ENCODE peak calls at places on chromosomes 16 and 17, in ten cellular contexts. One of them, this sample, is unnamed.

GRCh38 chr17:13601776-13602551 is at the start of gene HS3ST3A1:
- DNase-seq in hippocampal formation: no peak
- DNase-seq in EH: peak
- DNase-seq in GM23248: peak
- DNase-seq in NCI-H187 treated with DMSO at 0.1 percent for 48 hours: no peak
- DNase-seq in GM12891: peak
- DNase-seq in activated CD8-positive, alpha-beta T cell treated with anti-CD3 and anti-CD28 coated beads, Interleukin-2, amount 10 ng/mL, durations not matched to agents 7 days and 5 days: peak
- DNase-seq in foreskin melanocyte: no peak
- DNase-seq in EL: peak
- DNase-seq in AG04450: peak
- DNase-seq in this sample: peak

GRCh38 chr16:8847623-8848022 is 21.2 kb downstream of the CARHSP1 start:
- DNase-seq in hippocampal formation: no peak
- DNase-seq in EH: no peak
- DNase-seq in GM23248: no peak
- DNase-seq in NCI-H187 treated with DMSO at 0.1 percent for 48 hours: no peak
- DNase-seq in GM12891: no peak
- DNase-seq in activated CD8-positive, alpha-beta T cell treated with anti-CD3 and anti-CD28 coated beads, Interleukin-2, amount 10 ng/mL, durations not matched to agents 7 days and 5 days: no peak
- DNase-seq in foreskin melanocyte: no peak
- DNase-seq in EL: no peak
- DNase-seq in AG04450: no peak
- DNase-seq in this sample: no peak

GRCh38 chr16:81585785-81586184 is 141.2 kb downstream of the CMIP start:
- DNase-seq in hippocampal formation: no peak
- DNase-seq in EH: no peak
- DNase-seq in GM23248: no peak
- DNase-seq in NCI-H187 treated with DMSO at 0.1 percent for 48 hours: no peak
- DNase-seq in GM12891: no peak
- DNase-seq in activated CD8-positive, alpha-beta T cell treated with anti-CD3 and anti-CD28 coated beads, Interleukin-2, amount 10 ng/mL, durations not matched to agents 7 days and 5 days: no peak
- DNase-seq in foreskin melanocyte: no peak
- DNase-seq in EL: no peak
- DNase-seq in AG04450: no peak
- DNase-seq in this sample: no peak

GRCh38 chr17:29560306-29560705 is 6.5 kb downstream of the ABHD15 start:
- DNase-seq in hippocampal formation: peak
- DNase-seq in EH: no peak
- DNase-seq in GM23248: no peak
- DNase-seq in NCI-H187 treated with DMSO at 0.1 percent for 48 hours: no peak
- DNase-seq in GM12891: no peak
- DNase-seq in activated CD8-positive, alpha-beta T cell treated with anti-CD3 and anti-CD28 coated beads, Interleukin-2, amount 10 ng/mL, durations not matched to agents 7 days and 5 days: no peak
- DNase-seq in foreskin melanocyte: no peak
- DNase-seq in EL: no peak
- DNase-seq in AG04450: no peak
- DNase-seq in this sample: no peak

GRCh38 chr17:21161498-21162393 is 35.0 kb downstream of the DHRS7B start:
- DNase-seq in hippocampal formation: no peak
- DNase-seq in EH: peak
- DNase-seq in GM23248: peak
- DNase-seq in NCI-H187 treated with DMSO at 0.1 percent for 48 hours: no peak
- DNase-seq in GM12891: no peak
- DNase-seq in activated CD8-positive, alpha-beta T cell treated with anti-CD3 and anti-CD28 coated beads, Interleukin-2, amount 10 ng/mL, durations not matched to agents 7 days and 5 days: no peak
- DNase-seq in foreskin melanocyte: no peak
- DNase-seq in EL: peak
- DNase-seq in AG04450: no peak
- DNase-seq in this sample: no peak

GRCh38 chr17:81200695-81201580 is 21.8 kb downstream of the CEP131 start:
- DNase-seq in hippocampal formation: peak
- DNase-seq in EH: peak
- DNase-seq in GM23248: peak
- DNase-seq in NCI-H187 treated with DMSO at 0.1 percent for 48 hours: no peak
- DNase-seq in GM12891: peak
- DNase-seq in activated CD8-positive, alpha-beta T cell treated with anti-CD3 and anti-CD28 coated beads, Interleukin-2, amount 10 ng/mL, durations not matched to agents 7 days and 5 days: peak
- DNase-seq in foreskin melanocyte: peak
- DNase-seq in EL: peak
- DNase-seq in AG04450: peak
- DNase-seq in this sample: peak

GRCh38 chr16:5321925-5322324 is 224.3 kb upstream of the EEF2KMT start:
- DNase-seq in hippocampal formation: no peak
- DNase-seq in EH: no peak
- DNase-seq in GM23248: no peak
- DNase-seq in NCI-H187 treated with DMSO at 0.1 percent for 48 hours: no peak
- DNase-seq in GM12891: no peak
- DNase-seq in activated CD8-positive, alpha-beta T cell treated with anti-CD3 and anti-CD28 coated beads, Interleukin-2, amount 10 ng/mL, durations not matched to agents 7 days and 5 days: no peak
- DNase-seq in foreskin melanocyte: no peak
- DNase-seq in EL: no peak
- DNase-seq in AG04450: no peak
- DNase-seq in this sample: no peak

GRCh38 chr16:84190731-84191388 is at the start of gene ADAD2:
- DNase-seq in hippocampal formation: no peak
- DNase-seq in EH: no peak
- DNase-seq in GM23248: no peak
- DNase-seq in NCI-H187 treated with DMSO at 0.1 percent for 48 hours: no peak
- DNase-seq in GM12891: no peak
- DNase-seq in activated CD8-positive, alpha-beta T cell treated with anti-CD3 and anti-CD28 coated beads, Interleukin-2, amount 10 ng/mL, durations not matched to agents 7 days and 5 days: no peak
- DNase-seq in foreskin melanocyte: no peak
- DNase-seq in EL: no peak
- DNase-seq in AG04450: no peak
- DNase-seq in this sample: no peak

GRCh38 chr17:45103269-45103795 is 29.0 kb downstream of the PLCD3 start:
- DNase-seq in hippocampal formation: no peak
- DNase-seq in EH: no peak
- DNase-seq in GM23248: no peak
- DNase-seq in NCI-H187 treated with DMSO at 0.1 percent for 48 hours: no peak
- DNase-seq in GM12891: no peak
- DNase-seq in activated CD8-positive, alpha-beta T cell treated with anti-CD3 and anti-CD28 coated beads, Interleukin-2, amount 10 ng/mL, durations not matched to agents 7 days and 5 days: no peak
- DNase-seq in foreskin melanocyte: no peak
- DNase-seq in EL: no peak
- DNase-seq in AG04450: no peak
- DNase-seq in this sample: no peak